ENCODE peak calls at places on chromosomes 11 and 22, in four cellular contexts. E is ovary, Z is heart left ventricle, M is breast epithelium. R is an unnamed sample. For H3K27me3 and H3K4me1, the result is how much of the 10 kb centered on the place peaks cover.

GRCh38 chr22:43042101-43042780 is 27.3 kb upstream of the PACSIN2 start:
- DNase-seq in E (no peak), Z (no peak), M (peak), R (peak)

GRCh38 chr22:49084203-49084602 is 743.5 kb downstream of the BRD1 start:
- DNase-seq in E (no peak), Z (no peak), M (no peak), R (no peak)

GRCh38 chr22:47694536-47694935 is 932.1 kb downstream of the TBC1D22A start:
- DNase-seq in E (no peak), Z (no peak), M (no peak), R (no peak)

GRCh38 chr11:73159297-73159696 is 17.2 kb upstream of the FCHSD2 start:
- DNase-seq in E (no peak), Z (no peak), M (no peak), R (no peak)

GRCh38 chr11:2088284-2088683 is 50.9 kb downstream of the IGF2 start:
- DNase-seq in E (no peak), Z (no peak), M (peak), R (no peak)

GRCh38 chr22:45330548-45330947 is 20.8 kb downstream of the FAM118A start:
- DNase-seq in E (no peak), Z (no peak), M (no peak), R (no peak)

GRCh38 chr11:71977743-71978418 is 20.8 kb upstream of the IL18BP start:
- DNase-seq in E (peak), Z (no peak), M (no peak), R (no peak)

GRCh38 chr11:33724644-33725035 is 11.6 kb downstream of the CD59 start:
- DNase-seq in E (peak), Z (no peak), M (peak), R (peak)

GRCh38 chr11:12029738-12030363 is 21.4 kb upstream of the DKK3 start:
- DNase-seq in E (no peak), Z (no peak), M (no peak), R (no peak)

GRCh38 chr11:92880391-92880790 is 89.1 kb upstream of the MTNR1B start:
- DNase-seq in E (no peak), Z (no peak), M (no peak), R (no peak)

GRCh38 chr22:37320726-37321286 is 38.5 kb downstream of the CYTH4 start:
- DNase-seq in E (no peak), Z (no peak), M (no peak), R (no peak)

GRCh38 chr11:12787847-12788246 is 113.6 kb downstream of the TEAD1 start:
- DNase-seq in E (no peak), Z (no peak), M (no peak), R (no peak)

GRCh38 chr11:118918128-118918685 is 7.5 kb downstream of the BCL9L start:
- DNase-seq in E (peak), Z (peak), M (peak), R (peak)

GRCh38 chr11:103257360-103257759 is 148.1 kb downstream of the DYNC2H1 start:
- DNase-seq in E (no peak), Z (no peak), M (no peak), R (no peak)

GRCh38 chr11:132604446-132604845 is 927.9 kb downstream of the OPCML start:
- DNase-seq in E (no peak), Z (no peak), M (no peak), R (no peak)

GRCh38 chr11:61626580-61627380 is 45.9 kb upstream of the SYT7 start:
- DNase-seq in E (no peak), Z (peak), M (peak), R (peak)

GRCh38 chr22:35601743-35602633 is 15.1 kb downstream of the MB start:
- DNase-seq in E (no peak), Z (no peak), M (peak), R (peak)

GRCh38 chr11:124935548-124936514 is at the start of gene HEPACAM:
- DNase-seq in E (no peak), Z (no peak), M (no peak), R (no peak)

GRCh38 chr11:12678991-12679390 is 4.8 kb downstream of the TEAD1 start:
- DNase-seq in E (no peak), Z (no peak), M (no peak), R (no peak)

GRCh38 chr11:113531575-113532451 is 56.6 kb upstream of the DRD2 start:
- DNase-seq in E (no peak), Z (no peak), M (no peak), R (no peak)

GRCh38 chr22:25696763-25697710 is 45.0 kb upstream of the MYO18B start:
- DNase-seq in E (no peak), Z (no peak), M (no peak), R (no peak)

GRCh38 chr11:110710520-110711381 is 1.5 kb downstream of the ARHGAP20 start:
- DNase-seq in E (peak), Z (peak), M (peak), R (peak)

GRCh38 chr11:120235024-120235628 is 4.8 kb upstream of the POU2F3 start:
- DNase-seq in E (no peak), Z (peak), M (peak), R (no peak)

GRCh38 chr11:35126000-35126878 is 12.7 kb upstream of the CD44 start:
- DNase-seq in E (no peak), Z (no peak), M (no peak), R (no peak)

GRCh38 chr11:70068950-70069349 is 9.2 kb upstream of the ANO1 start:
- DNase-seq in E (no peak), Z (no peak), M (peak), R (no peak)
- H3K27me3 ChIP-seq in E (under half), Z (under half), M (under half), R (under half)

GRCh38 chr11:94128171-94128745 is 383 bp upstream of the PANX1 start:
- DNase-seq in E (no peak), Z (peak), M (no peak), R (no peak)

GRCh38 chr11:94127632-94128031 is 1.0 kb upstream of the PANX1 start:
- DNase-seq in E (no peak), Z (no peak), M (no peak), R (no peak)

GRCh38 chr11:94130589-94131362 is 2.1 kb downstream of the PANX1 start:
- DNase-seq in E (no peak), Z (no peak), M (no peak), R (no peak)

GRCh38 chr11:94129505-94130335 is 1.1 kb downstream of the PANX1 start:
- DNase-seq in E (peak), Z (no peak), M (peak), R (no peak)

DNA sequence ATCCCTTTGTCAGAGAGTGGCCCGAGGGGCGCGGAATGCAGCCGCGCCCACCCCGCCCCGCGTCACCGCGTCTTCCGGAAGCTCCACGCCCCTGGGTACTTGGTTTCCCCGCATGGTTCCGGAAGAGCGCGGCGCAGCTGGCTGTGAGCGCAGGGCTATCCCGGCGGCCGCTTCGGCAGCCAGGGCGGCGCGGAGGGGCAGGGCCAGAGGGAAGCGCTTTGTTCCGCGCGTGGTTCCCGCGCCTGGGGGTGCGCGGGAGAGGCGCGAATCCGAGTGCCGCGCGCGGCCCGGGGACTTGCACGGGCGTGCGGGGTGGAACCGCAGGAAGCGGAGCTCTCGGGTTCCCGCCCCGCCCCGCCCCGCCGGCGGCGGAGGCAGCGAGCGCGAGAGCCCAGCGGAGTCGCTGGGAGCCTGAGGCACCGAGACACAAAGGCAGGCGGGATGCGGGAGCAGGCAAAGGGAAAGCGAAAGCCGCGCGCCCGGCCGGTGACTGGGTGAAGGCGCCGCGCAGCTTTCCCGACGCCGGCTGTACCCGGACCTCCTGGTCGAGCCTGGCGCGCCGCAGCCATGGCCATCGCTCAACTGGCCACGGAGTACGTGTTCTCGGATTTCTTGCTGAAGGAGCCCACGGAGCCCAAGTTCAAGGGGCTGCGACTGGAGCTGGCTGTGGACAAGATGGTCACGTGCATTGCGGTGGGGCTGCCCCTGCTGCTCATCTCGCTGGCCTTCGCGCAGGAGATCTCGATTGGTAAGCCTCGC is at the start of gene PANX1:
- DNase-seq in E (peak), Z (peak), M (peak), R (peak)
- H3K4me1 ChIP-seq in E (under half), Z (under half), M (under half), R (under half)

GRCh38 chr22:19719488-19720021 is 3.8 kb upstream of the GP1BB start:
- DNase-seq in E (no peak), Z (peak), M (no peak), R (no peak)
- H3K27me3 ChIP-seq in E (under half), Z (under half), M (under half), R (under half)

DNA sequence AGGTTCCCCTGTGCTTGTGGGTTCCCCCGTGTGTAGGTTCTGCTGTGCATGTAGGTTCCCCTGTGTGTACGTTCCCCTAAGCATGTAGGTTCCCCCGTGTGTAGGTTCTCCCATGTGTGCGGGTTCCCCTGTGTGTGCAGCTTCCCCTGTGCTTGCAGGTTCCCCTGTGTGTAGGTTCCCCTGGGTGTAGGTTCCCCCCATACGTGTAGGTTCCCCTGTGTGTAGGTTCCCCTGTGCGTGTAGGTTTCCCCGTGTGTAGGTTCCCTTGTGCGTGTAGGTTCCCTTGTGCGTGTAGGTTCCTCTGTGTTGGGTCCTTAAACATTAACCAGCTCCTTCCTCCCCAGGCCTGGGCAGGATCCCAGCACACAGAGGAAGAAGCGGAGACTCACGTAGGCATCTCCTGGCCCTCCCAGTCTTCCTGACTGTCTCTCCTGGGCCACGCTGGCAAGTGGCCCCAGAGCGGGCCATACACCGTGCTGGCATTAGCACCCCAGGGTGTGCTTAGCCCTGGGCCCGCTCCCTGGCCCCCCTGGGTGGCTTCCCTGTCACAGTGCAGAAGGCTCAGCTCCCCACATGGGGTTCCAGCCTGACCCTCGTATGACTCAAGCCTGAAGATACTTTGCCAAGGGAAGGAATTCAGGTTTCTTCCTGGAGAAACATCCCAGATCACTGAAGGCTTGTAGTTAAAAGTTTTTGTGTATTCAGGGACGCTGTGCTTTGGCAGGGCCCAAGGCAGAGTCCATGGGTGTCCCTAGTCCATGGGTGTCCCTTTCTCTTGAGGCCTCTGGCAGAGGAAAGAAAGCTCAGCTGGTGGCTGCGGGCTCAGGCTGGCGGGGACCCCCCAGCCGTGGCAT is 2.7 kb upstream of the GRAMD4 start:
- DNase-seq in E (no peak), Z (no peak), M (no peak), R (no peak)
- H3K4me1 ChIP-seq in E (under half), Z (half or more), M (under half), R (under half)

DNA sequence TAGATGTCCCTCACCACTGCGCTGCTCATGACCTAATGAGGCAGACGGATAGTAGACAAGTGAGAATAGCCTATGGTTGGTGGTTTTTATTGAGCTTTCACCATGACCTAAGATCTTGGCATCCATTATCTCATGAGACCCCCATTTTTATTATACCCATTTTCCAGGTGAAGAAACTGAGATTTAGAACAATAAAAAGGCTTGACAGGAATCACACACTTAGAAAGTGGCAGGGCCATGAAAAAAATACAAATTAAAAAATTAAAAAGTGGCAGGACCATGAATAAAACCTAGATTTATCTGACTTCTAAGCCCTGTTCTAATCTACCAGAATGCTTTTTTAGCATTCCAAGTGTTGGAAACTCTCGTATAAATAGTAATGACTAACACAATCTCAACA is 1.1 kb downstream of the LRRC55 start:
- DNase-seq in E (no peak), Z (no peak), M (no peak), R (no peak)
- H3K27me3 ChIP-seq in E (under half), Z (under half), M (under half), R (under half)

GRCh38 chr11:65896009-65896999 is 3.9 kb downstream of the FOSL1 start:
- DNase-seq in E (no peak), Z (no peak), M (no peak), R (no peak)

GRCh38 chr11:65899356-65900124 is 648 bp downstream of the FOSL1 start:
- DNase-seq in E (peak), Z (peak), M (no peak), R (no peak)

GRCh38 chr11:65898656-65899355 is 1.4 kb downstream of the FOSL1 start:
- DNase-seq in E (no peak), Z (no peak), M (no peak), R (no peak)

GRCh38 chr11:65895482-65895981 is 4.7 kb downstream of the FOSL1 start:
- DNase-seq in E (no peak), Z (no peak), M (no peak), R (no peak)

GRCh38 chr11:65897020-65897471 is 3.1 kb downstream of the FOSL1 start:
- DNase-seq in E (no peak), Z (no peak), M (no peak), R (no peak)
- H3K4me1 ChIP-seq in E (under half), Z (under half), M (under half), R (under half)

DNA sequence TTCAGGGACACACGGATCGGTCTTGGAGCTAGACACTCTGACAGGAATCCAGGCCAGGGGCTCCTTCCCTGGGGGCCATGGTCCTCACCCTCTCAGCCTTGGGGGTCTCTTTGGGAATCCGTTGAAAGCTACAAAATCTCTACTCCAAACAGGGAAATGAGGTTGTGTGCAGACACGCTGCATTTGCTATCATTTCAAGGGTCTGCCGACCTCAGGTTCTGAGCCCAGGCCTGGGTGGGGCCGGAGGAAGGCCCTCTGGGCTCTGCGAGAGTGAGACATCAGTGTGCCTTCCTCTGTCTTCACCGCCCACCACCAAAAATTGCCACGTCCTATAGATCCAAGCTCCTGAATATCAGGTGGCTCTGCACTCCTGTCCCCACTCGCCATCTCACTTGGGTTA is 74.4 kb upstream of the FGF3 start:
- DNase-seq in E (no peak), Z (peak), M (no peak), R (no peak)
- H3K27me3 ChIP-seq in E (under half), Z (under half), M (under half), R (under half)

DNA sequence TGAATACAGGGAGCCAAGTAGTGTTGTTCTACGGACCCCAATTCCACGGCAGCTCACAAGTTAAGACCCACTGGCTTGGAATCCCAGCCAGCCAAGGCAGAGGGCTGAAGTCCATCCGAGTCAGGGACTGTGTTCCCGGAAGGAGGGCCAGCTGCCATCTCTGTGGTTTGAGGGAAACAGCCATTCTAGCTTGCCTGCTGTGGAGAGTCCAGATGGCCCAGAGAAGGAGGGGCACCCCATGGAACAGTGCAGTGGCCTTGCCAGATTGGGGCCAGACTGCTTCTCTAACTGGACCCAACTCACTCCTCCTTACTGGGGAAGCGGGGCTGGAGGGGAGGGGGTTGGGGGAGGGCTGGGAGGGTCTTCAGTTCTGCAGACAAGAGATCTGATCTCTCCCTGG is 156.4 kb downstream of the FAM181B start:
- DNase-seq in E (no peak), Z (no peak), M (no peak), R (no peak)
- H3K4me1 ChIP-seq in E (under half), Z (under half), M (under half), R (under half)

DNA sequence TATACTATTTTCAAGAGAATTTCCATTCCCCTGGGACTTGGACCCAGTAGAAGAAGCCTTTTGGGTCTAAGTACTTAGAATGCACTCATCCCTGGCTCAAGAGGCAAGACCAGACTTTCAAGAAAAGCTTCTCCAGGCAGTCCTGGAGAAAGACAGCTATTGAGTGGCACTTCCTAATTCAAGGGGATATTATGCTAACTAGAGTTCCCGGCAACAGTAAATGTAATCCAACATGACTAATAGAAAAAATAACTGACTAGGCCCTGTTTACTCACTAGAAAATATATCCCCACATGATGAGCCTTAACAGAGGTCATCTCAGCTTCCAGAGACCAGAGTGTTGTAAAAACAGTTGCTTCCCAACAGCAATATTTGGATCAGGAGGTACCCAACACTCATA is 47.2 kb upstream of the AKIP1 start:
- DNase-seq in E (no peak), Z (no peak), M (no peak), R (no peak)
- H3K27me3 ChIP-seq in E (under half), Z (under half), M (under half), R (under half)

DNA sequence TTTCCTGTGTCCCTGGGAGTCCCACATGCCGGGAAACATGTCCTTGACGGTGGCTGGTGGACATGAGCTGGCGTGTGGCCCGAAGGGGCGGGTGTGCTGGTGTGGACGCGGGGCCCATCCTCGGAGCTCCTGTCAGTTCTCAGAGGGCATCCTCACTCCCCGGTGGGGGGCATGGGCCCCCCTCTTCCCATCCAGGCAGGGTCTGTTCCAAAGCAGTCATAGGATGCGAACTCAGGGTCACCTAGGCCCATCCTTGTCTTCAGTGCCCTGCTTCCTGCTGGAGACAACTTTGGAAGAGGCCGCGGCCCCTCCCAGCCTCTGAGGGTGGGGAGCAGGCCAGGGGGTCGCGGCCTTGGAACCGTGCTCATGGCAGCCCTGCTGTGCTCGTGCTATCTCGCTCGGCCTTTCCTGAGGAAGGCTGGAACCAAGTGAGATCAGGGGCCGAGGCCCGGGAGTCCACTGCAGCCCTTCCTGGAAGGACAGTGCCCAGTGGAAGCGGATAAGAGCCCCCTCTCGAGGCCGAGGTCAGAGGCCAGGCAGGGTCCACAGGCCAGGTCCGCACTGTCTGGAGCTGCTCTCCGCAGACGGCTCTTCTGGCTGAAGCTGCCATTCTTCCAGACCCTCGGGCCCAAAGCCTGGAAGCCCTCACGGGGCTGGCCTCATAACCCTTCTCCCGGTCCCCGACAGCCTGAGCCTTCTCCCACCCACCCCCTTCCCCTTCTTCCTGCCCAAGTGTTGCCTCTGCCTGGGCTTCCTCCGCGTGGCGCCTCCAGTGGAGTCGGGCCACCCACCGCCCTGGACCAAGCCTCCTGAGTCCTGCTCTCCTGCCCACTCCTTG is 8.7 kb downstream of the GRK2 start:
- DNase-seq in E (no peak), Z (peak), M (no peak), R (no peak)
- H3K4me1 ChIP-seq in E (half or more), Z (half or more), M (half or more), R (half or more)